ENCODE peak calls at places on chromosomes 2 and 18, in nine cellular contexts. O, S, M, Y, Q, T, H, L and D are unnamed samples.

GRCh38 chr18:7021994-7022840 is 95.4 kb downstream of the LAMA1 start:
- DNase-seq in O (no peak), S (no peak), M (peak), Y (peak), Q (no peak), T (peak), H (no peak), L (peak), D (peak)

GRCh38 chr2:61762292-61762691 is 91.6 kb downstream of the FAM161A start:
- DNase-seq in O (no peak), S (no peak), M (no peak), Y (no peak), Q (no peak), T (no peak), H (no peak), L (no peak), D (no peak)

GRCh38 chr2:23617167-23617787 is 232.3 kb downstream of the KLHL29 start:
- DNase-seq in O (no peak), S (peak), M (no peak), Y (peak), Q (no peak), T (peak), H (peak), L (no peak), D (peak)

GRCh38 chr2:43068730-43069517 is 157.5 kb downstream of the ZFP36L2 start:
- DNase-seq in O (no peak), S (no peak), M (no peak), Y (no peak), Q (no peak), T (no peak), H (no peak), L (no peak), D (no peak)

GRCh38 chr2:118013221-118013723 is 598 bp downstream of the CCDC93 start:
- DNase-seq in O (peak), S (no peak), M (peak), Y (peak), Q (peak), T (peak), H (peak), L (peak), D (peak)

GRCh38 chr18:21703241-21703820 is 1.2 kb downstream of the ABHD3 start:
- DNase-seq in O (peak), S (no peak), M (peak), Y (peak), Q (peak), T (no peak), H (no peak), L (peak), D (peak)

GRCh38 chr2:202261531-202261930 is 4.0 kb upstream of the NOP58 start:
- DNase-seq in O (no peak), S (peak), M (no peak), Y (no peak), Q (no peak), T (no peak), H (no peak), L (no peak), D (peak)

GRCh38 chr2:47651296-47651695 is 131.6 kb upstream of the MSH6 start:
- DNase-seq in O (no peak), S (no peak), M (no peak), Y (peak), Q (no peak), T (no peak), H (no peak), L (no peak), D (no peak)

GRCh38 chr18:30175061-30175574 is 867.4 kb downstream of the DSC3 start:
- DNase-seq in O (no peak), S (no peak), M (no peak), Y (no peak), Q (no peak), T (no peak), H (no peak), L (no peak), D (no peak)

GRCh38 chr2:38599706-38600105 is 3.0 kb downstream of the HNRNPLL start:
- DNase-seq in O (no peak), S (no peak), M (no peak), Y (no peak), Q (no peak), T (no peak), H (no peak), L (peak), D (no peak)

GRCh38 chr2:10911291-10912075 is at the start of gene KCNF1:
- DNase-seq in O (no peak), S (peak), M (peak), Y (peak), Q (no peak), T (peak), H (no peak), L (peak), D (peak)

GRCh38 chr2:46082531-46083485 is 214.4 kb upstream of the EPAS1 start:
- DNase-seq in O (no peak), S (peak), M (peak), Y (no peak), Q (no peak), T (no peak), H (no peak), L (peak), D (peak)

GRCh38 chr18:9734189-9734588 is 26.1 kb downstream of the RAB31 start:
- DNase-seq in O (no peak), S (no peak), M (peak), Y (no peak), Q (no peak), T (peak), H (no peak), L (no peak), D (no peak)

GRCh38 chr18:26516964-26517363 is 31.4 kb downstream of the KCTD1 start:
- DNase-seq in O (no peak), S (peak), M (no peak), Y (no peak), Q (no peak), T (no peak), H (no peak), L (no peak), D (no peak)

GRCh38 chr2:167190053-167190452 is 301.8 kb downstream of the XIRP2 start:
- DNase-seq in O (no peak), S (peak), M (peak), Y (peak), Q (no peak), T (no peak), H (no peak), L (no peak), D (peak)

GRCh38 chr2:197556456-197556855 is 40.6 kb downstream of the MOB4 start:
- DNase-seq in O (no peak), S (no peak), M (no peak), Y (no peak), Q (no peak), T (no peak), H (no peak), L (peak), D (peak)

GRCh38 chr2:71395471-71395870 is 57.9 kb upstream of the DYSF start:
- DNase-seq in O (no peak), S (no peak), M (no peak), Y (no peak), Q (no peak), T (no peak), H (no peak), L (no peak), D (no peak)

GRCh38 chr2:165803123-165803760 is 9.2 kb upstream of the GALNT3 start:
- DNase-seq in O (no peak), S (peak), M (no peak), Y (no peak), Q (no peak), T (peak), H (no peak), L (peak), D (peak)

GRCh38 chr2:218781691-218782528 is at the start of gene CYP27A1:
- DNase-seq in O (no peak), S (no peak), M (no peak), Y (peak), Q (no peak), T (peak), H (peak), L (peak), D (peak)

GRCh38 chr18:33696332-33697162 is 118.5 kb downstream of the ASXL3 start:
- DNase-seq in O (no peak), S (no peak), M (no peak), Y (no peak), Q (no peak), T (no peak), H (no peak), L (no peak), D (peak)

GRCh38 chr18:33700513-33700976 is 122.5 kb downstream of the ASXL3 start:
- DNase-seq in O (no peak), S (no peak), M (no peak), Y (no peak), Q (no peak), T (no peak), H (no peak), L (no peak), D (no peak)

GRCh38 chr18:33699372-33699771 is 121.4 kb downstream of the ASXL3 start:
- DNase-seq in O (no peak), S (no peak), M (no peak), Y (no peak), Q (no peak), T (no peak), H (no peak), L (no peak), D (no peak)

GRCh38 chr18:33702625-33703024 is 124.6 kb downstream of the ASXL3 start:
- DNase-seq in O (no peak), S (no peak), M (no peak), Y (no peak), Q (no peak), T (no peak), H (no peak), L (no peak), D (no peak)

GRCh38 chr18:33697498-33697897 is 119.5 kb downstream of the ASXL3 start:
- DNase-seq in O (no peak), S (no peak), M (no peak), Y (no peak), Q (no peak), T (peak), H (no peak), L (peak), D (no peak)
- H3K27ac ChIP-seq in O (no peak), S (no peak), M (no peak), Y (no peak), Q (no peak), T (no peak), H (no peak), L (no peak), D (no peak)

GRCh38 chr2:236341066-236341465 is 76.9 kb upstream of the ASB18 start:
- DNase-seq in O (peak), S (peak), M (no peak), Y (no peak), Q (no peak), T (no peak), H (no peak), L (no peak), D (no peak)
- H3K27ac ChIP-seq in O (no peak), S (no peak), M (no peak), Y (no peak), Q (no peak), T (no peak), H (no peak), L (no peak), D (no peak)

DNA sequence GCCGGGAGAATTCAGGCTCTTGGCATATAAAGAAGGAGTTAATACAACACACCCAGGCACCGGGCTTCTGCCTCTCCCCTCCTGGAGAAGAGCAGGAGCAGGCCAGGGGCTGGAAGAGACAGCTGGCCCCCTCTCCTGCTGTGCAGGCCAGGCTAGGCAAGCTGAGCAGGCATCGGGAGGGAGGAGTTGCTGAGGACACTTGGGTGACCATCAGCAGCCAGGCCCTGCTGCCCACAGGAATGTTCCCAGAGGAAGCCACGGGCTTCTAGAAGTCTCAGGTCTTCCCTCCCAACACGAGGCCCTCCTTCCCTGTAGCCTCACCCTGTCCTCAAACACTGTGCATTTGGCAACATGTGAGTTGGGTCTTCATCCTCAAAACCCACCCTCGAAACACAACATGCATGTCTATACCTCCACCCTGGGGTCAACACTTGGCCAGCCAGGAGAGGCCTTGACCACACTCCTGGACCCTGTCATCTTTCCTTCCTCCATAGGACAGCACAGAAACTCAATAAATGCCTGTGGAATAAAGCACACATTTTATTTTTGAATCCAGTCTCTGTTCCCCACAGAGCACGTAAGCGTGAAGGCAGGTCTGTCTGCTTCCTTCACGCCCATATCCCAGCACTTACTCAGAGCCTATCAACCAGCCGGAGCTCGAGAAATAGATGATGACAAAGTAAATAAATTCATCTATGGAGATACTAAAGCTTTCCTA is 433.8 kb upstream of the ID2 start:
- DNase-seq in O (no peak), S (no peak), M (no peak), Y (no peak), Q (no peak), T (no peak), H (no peak), L (peak), D (peak)
- H3K27ac ChIP-seq in O (no peak), S (no peak), M (no peak), Y (no peak), Q (no peak), T (no peak), H (peak), L (no peak), D (no peak)

GRCh38 chr2:238914648-238915015 is 66.7 kb downstream of the TWIST2 start:
- DNase-seq in O (no peak), S (peak), M (peak), Y (no peak), Q (no peak), T (no peak), H (no peak), L (peak), D (peak)
- H3K27ac ChIP-seq in O (no peak), S (peak), M (peak), Y (no peak), Q (no peak), T (no peak), H (no peak), L (no peak), D (no peak)

GRCh38 chr2:125169022-125169763 is 1144.1 kb downstream of the CNTNAP5 start:
- DNase-seq in O (no peak), S (peak), M (no peak), Y (no peak), Q (no peak), T (no peak), H (no peak), L (peak), D (peak)

GRCh38 chr2:125167152-125167551 is 1142.1 kb downstream of the CNTNAP5 start:
- DNase-seq in O (no peak), S (peak), M (no peak), Y (no peak), Q (no peak), T (no peak), H (no peak), L (peak), D (peak)

GRCh38 chr2:125169764-125170146 is 1144.7 kb downstream of the CNTNAP5 start:
- DNase-seq in O (no peak), S (no peak), M (no peak), Y (no peak), Q (no peak), T (no peak), H (no peak), L (no peak), D (no peak)

GRCh38 chr2:125167820-125168219 is 1142.7 kb downstream of the CNTNAP5 start:
- DNase-seq in O (no peak), S (peak), M (no peak), Y (no peak), Q (no peak), T (no peak), H (no peak), L (peak), D (peak)

GRCh38 chr2:125168442-125168841 is 1143.4 kb downstream of the CNTNAP5 start:
- DNase-seq in O (no peak), S (peak), M (no peak), Y (no peak), Q (no peak), T (no peak), H (no peak), L (peak), D (peak)
- H3K27ac ChIP-seq in O (no peak), S (peak), M (peak), Y (no peak), Q (no peak), T (no peak), H (no peak), L (no peak), D (peak)

GRCh38 chr2:144426981-144427479 is 92.9 kb downstream of the ZEB2 start:
- DNase-seq in O (no peak), S (peak), M (no peak), Y (no peak), Q (no peak), T (peak), H (no peak), L (peak), D (peak)

GRCh38 chr2:144426355-144426754 is 93.6 kb downstream of the ZEB2 start:
- DNase-seq in O (no peak), S (no peak), M (no peak), Y (no peak), Q (no peak), T (no peak), H (no peak), L (no peak), D (no peak)

GRCh38 chr2:144429396-144430112 is 90.4 kb downstream of the ZEB2 start:
- DNase-seq in O (no peak), S (no peak), M (no peak), Y (no peak), Q (no peak), T (no peak), H (no peak), L (no peak), D (no peak)

GRCh38 chr2:144421606-144422510 is 98.1 kb downstream of the ZEB2 start:
- DNase-seq in O (no peak), S (no peak), M (no peak), Y (no peak), Q (no peak), T (no peak), H (no peak), L (no peak), D (no peak)

DNA sequence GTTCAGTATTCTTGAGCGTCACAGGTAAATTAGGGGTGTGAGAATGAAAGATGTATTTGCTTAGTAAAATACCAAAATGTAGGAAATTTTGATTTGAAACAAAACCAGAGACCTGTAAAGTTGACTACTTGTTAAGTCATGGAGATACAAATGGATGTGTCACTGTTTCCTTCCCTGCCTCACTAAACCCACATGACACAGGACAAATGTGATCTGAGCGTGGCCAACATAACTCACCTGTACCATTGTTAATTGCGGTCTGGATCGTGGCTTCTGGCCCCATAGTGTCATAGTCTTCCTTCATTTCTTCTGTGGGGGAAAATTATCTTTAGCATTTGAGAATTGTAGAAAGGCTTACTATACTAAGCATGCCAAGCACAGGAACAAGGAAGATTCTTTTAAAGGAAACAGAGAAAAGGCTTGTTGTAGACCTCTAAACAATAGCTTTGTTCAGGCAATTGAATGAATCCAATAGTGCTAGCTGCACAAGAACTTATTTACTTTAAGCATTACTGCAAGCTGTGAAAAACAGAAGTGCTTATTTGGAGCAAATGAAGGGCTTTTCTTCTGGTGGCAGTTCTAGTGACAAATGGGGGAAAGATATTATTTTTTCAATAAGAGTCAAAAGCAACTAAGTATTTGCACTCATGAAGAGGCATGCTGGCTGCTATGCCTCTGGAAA is 95.2 kb downstream of the ZEB2 start:
- DNase-seq in O (no peak), S (no peak), M (no peak), Y (no peak), Q (no peak), T (no peak), H (no peak), L (no peak), D (no peak)
- H3K27ac ChIP-seq in O (no peak), S (no peak), M (no peak), Y (no peak), Q (no peak), T (no peak), H (no peak), L (no peak), D (no peak)

GRCh38 chr2:85669549-85669948 is 1.6 kb upstream of the SFTPB start:
- DNase-seq in O (no peak), S (no peak), M (no peak), Y (no peak), Q (no peak), T (no peak), H (no peak), L (no peak), D (no peak)
- H3K27ac ChIP-seq in O (no peak), S (no peak), M (no peak), Y (no peak), Q (no peak), T (no peak), H (peak), L (no peak), D (no peak)

GRCh38 chr18:57334383-57334782 is 18.0 kb upstream of the ST8SIA3 start:
- DNase-seq in O (no peak), S (no peak), M (no peak), Y (no peak), Q (no peak), T (no peak), H (no peak), L (no peak), D (no peak)

GRCh38 chr18:57333941-57334340 is 18.4 kb upstream of the ST8SIA3 start:
- DNase-seq in O (no peak), S (no peak), M (no peak), Y (no peak), Q (no peak), T (no peak), H (no peak), L (no peak), D (no peak)

GRCh38 chr18:57331718-57332117 is 20.6 kb upstream of the ST8SIA3 start:
- DNase-seq in O (no peak), S (no peak), M (peak), Y (no peak), Q (no peak), T (no peak), H (no peak), L (no peak), D (no peak)

GRCh38 chr18:57329856-57330255 is 22.5 kb upstream of the ST8SIA3 start:
- DNase-seq in O (no peak), S (no peak), M (no peak), Y (no peak), Q (no peak), T (no peak), H (no peak), L (no peak), D (no peak)

GRCh38 chr18:57328665-57329064 is 23.7 kb upstream of the ST8SIA3 start:
- DNase-seq in O (no peak), S (no peak), M (no peak), Y (no peak), Q (no peak), T (no peak), H (no peak), L (no peak), D (no peak)
- H3K27ac ChIP-seq in O (no peak), S (no peak), M (no peak), Y (no peak), Q (no peak), T (no peak), H (no peak), L (no peak), D (no peak)